ENCODE peak calls at places on chromosomes 5 and 9, in seven cellular contexts. K, L, J, B, W, H and D are unnamed samples.
A peak's percentile ranks its signal among the peaks of the same experiment; 100 is the strongest.

GRCh38 chr5:148790545-148791333 is 35.7 kb upstream of the ADRB2 start:
- DNase-seq in B (no peak), H (no peak), K (no peak), L (no peak), W (no peak), J (peak; percentile 98), D (no peak)

GRCh38 chr9:101639785-101640437 is 45.1 kb upstream of the PPP3R2 start:
- DNase-seq in B (no peak), J (peak; percentile 35), H (no peak), W (no peak), L (no peak), K (no peak), D (no peak)

GRCh38 chr9:89881431-89881830 is 276.6 kb downstream of the GADD45G start:
- DNase-seq in K (no peak), B (peak; percentile 50), L (no peak), J (no peak), H (no peak), W (no peak), D (no peak)

GRCh38 chr5:125394661-125395280 is 648.3 kb upstream of the ZNF608 start:
- DNase-seq in B (no peak), W (no peak), H (no peak), K (no peak), J (peak; percentile 93), L (no peak), D (no peak)

GRCh38 chr9:129624168-129624759 is 1.7 kb upstream of the NTMT1 start:
- DNase-seq in H (no peak), B (no peak), L (no peak), W (no peak), K (peak; percentile 68), J (peak; percentile 45), D (peak; percentile 66)

GRCh38 chr9:73046769-73047168 is 93.9 kb upstream of the ALDH1A1 start:
- DNase-seq in J (no peak), L (no peak), B (no peak), H (no peak), K (no peak), W (no peak), D (no peak)

GRCh38 chr5:137621861-137622823 is 113.7 kb downstream of the KLHL3 start:
- DNase-seq in B (no peak), H (no peak), K (no peak), W (no peak), L (no peak), J (peak; percentile 90), D (peak; percentile 18)

GRCh38 chr9:81964216-81965171 is 21.2 kb downstream of the SPATA31D3 start:
- DNase-seq in H (no peak), L (no peak), W (no peak), K (no peak), J (no peak), B (no peak), D (no peak)

GRCh38 chr9:125663127-125663526 is 43.9 kb downstream of the MAPKAP1 start:
- DNase-seq in J (peak; percentile 84), W (no peak), L (no peak), H (no peak), K (no peak), B (no peak), D (no peak)

GRCh38 chr9:20732118-20732517 is 48.1 kb downstream of the FOCAD start:
- DNase-seq in W (no peak), J (peak; percentile 100), H (no peak), K (no peak), B (no peak), L (no peak), D (no peak)

GRCh38 chr9:2919347-2919746 is 75.5 kb upstream of the PUM3 start:
- DNase-seq in J (no peak), B (no peak), K (no peak), L (no peak), H (no peak), W (no peak), D (no peak)

GRCh38 chr9:98455957-98456621 is 200.6 kb upstream of the TBC1D2 start:
- DNase-seq in J (peak; percentile 81), W (no peak), B (no peak), H (no peak), K (no peak), L (no peak), D (no peak)

GRCh38 chr9:677461-678097 is 163.9 kb upstream of the DMRT1 start:
- DNase-seq in H (no peak), L (no peak), J (peak; percentile 40), W (no peak), B (no peak), K (no peak), D (no peak)

GRCh38 chr5:16616536-16617271 is at the start of gene RETREG1:
- DNase-seq in K (peak; percentile 78), W (no peak), B (no peak), L (peak; percentile 63), J (peak; percentile 4), H (peak; percentile 26), D (peak; percentile 71)

GRCh38 chr5:159928122-159928960 is 12.1 kb downstream of the ADRA1B start:
- DNase-seq in L (no peak), W (no peak), B (no peak), J (peak; percentile 95), K (no peak), H (no peak), D (no peak)

GRCh38 chr5:109877670-109878045 is 187.9 kb downstream of the MAN2A1 start:
- DNase-seq in W (no peak), L (no peak), J (peak; percentile 67), B (no peak), H (no peak), K (no peak), D (no peak)

GRCh38 chr5:91521313-91521712 is 138.2 kb upstream of the ARRDC3 start:
- DNase-seq in K (no peak), B (no peak), H (no peak), L (no peak), J (peak; percentile 75), W (no peak), D (no peak)

GRCh38 chr5:172530835-172531703 is 76.7 kb upstream of the SH3PXD2B start:
- DNase-seq in W (peak; percentile 59), K (no peak), H (no peak), L (no peak), J (no peak), B (peak; percentile 79), D (no peak)

GRCh38 chr5:148482697-148483462 is 99.1 kb downstream of the FBXO38 start:
- DNase-seq in L (peak; percentile 29), B (no peak), H (no peak), J (peak; percentile 7), K (peak; percentile 32), W (no peak), D (peak; percentile 76)

GRCh38 chr5:93886917-93887361 is 145.5 kb upstream of the POU5F2 start:
- DNase-seq in J (no peak), W (no peak), B (no peak), L (no peak), H (no peak), K (no peak), D (no peak)

GRCh38 chr9:111804636-111805035 is 9.9 kb upstream of the SHOC1 start:
- DNase-seq in L (no peak), H (no peak), B (no peak), W (no peak), K (no peak), J (no peak), D (no peak)

GRCh38 chr5:86460519-86460918 is 157.2 kb upstream of the COX7C start:
- DNase-seq in W (no peak), B (no peak), H (no peak), J (no peak), K (no peak), L (no peak), D (peak; percentile 46)

GRCh38 chr5:83313431-83313830 is 158.1 kb upstream of the VCAN start:
- DNase-seq in J (no peak), H (no peak), W (no peak), B (no peak), L (no peak), K (no peak), D (no peak)

GRCh38 chr9:129382281-129383004 is 204.4 kb upstream of the IER5L start:
- DNase-seq in H (no peak), L (no peak), W (no peak), K (no peak), J (no peak), B (no peak), D (no peak)

GRCh38 chr5:134526483-134527155 is 1.1 kb downstream of the JADE2 start:
- DNase-seq in W (peak; percentile 92), J (no peak), K (peak; percentile 73), L (peak; percentile 79), B (peak; percentile 95), H (peak; percentile 46), D (peak; percentile 81)

GRCh38 chr9:82152181-82152580 is 163.6 kb downstream of the SPATA31D1 start:
- DNase-seq in L (no peak), J (peak; percentile 84), K (no peak), B (no peak), W (no peak), H (no peak), D (no peak)

GRCh38 chr5:74633710-74634109 is 6.8 kb downstream of the ENC1 start:
- DNase-seq in L (no peak), B (no peak), H (no peak), J (no peak), W (no peak), K (no peak), D (no peak)

GRCh38 chr5:80711938-80712337 is 57.2 kb upstream of the DHFR start:
- DNase-seq in B (no peak), L (no peak), W (no peak), J (peak; percentile 10), H (no peak), K (no peak), D (no peak)

GRCh38 chr9:13491138-13491492 is 211.6 kb upstream of the MPDZ start:
- DNase-seq in J (no peak), B (no peak), L (no peak), H (no peak), W (no peak), K (no peak), D (no peak)

GRCh38 chr9:92590386-92590785 is 54.6 kb upstream of the ECM2 start:
- DNase-seq in J (no peak), B (peak; percentile 91), K (no peak), W (no peak), H (peak; percentile 11), L (peak; percentile 65), D (no peak)

GRCh38 chr5:146196459-146197048 is 6.9 kb upstream of the RBM27 start:
- DNase-seq in J (no peak), K (no peak), W (no peak), L (no peak), B (no peak), H (no peak), D (no peak)

GRCh38 chr5:171143926-171144325 is 165.1 kb upstream of the TLX3 start:
- DNase-seq in B (no peak), L (no peak), W (no peak), H (no peak), K (no peak), J (no peak), D (no peak)

GRCh38 chr5:167833456-167833855 is 458.0 kb upstream of the WWC1 start:
- DNase-seq in B (no peak), H (no peak), J (no peak), L (no peak), W (no peak), K (no peak), D (no peak)